ENCODE peak calls at places on chromosomes 12 and 14, in four cellular contexts. D is tibial artery, B is breast epithelium, K is uterus. F is an unnamed sample.

GRCh38 chr14:34498684-34499412 is 36.8 kb upstream of the SPTSSA start:
- DNase-seq in K (no peak), D (no peak), B (no peak), F (no peak)

GRCh38 chr14:54651018-54651351 is 84.1 kb downstream of the SAMD4A start:
- DNase-seq in K (no peak), D (no peak), B (no peak), F (no peak)

GRCh38 chr12:64824500-64825142 is at the start of gene TBC1D30:
- DNase-seq in B (no peak), D (no peak), K (peak; percentile 26), F (no peak)

GRCh38 chr14:74554742-74555362 is 57.2 kb downstream of the LTBP2 start:
- DNase-seq in D (no peak), B (no peak), K (no peak), F (no peak)

GRCh38 chr12:120620624-120621023 is 19.8 kb upstream of the CABP1 start:
- DNase-seq in B (no peak), K (no peak), D (no peak), F (no peak)

GRCh38 chr12:92511776-92512175 is 191.0 kb upstream of the PLEKHG7 start:
- DNase-seq in B (no peak), D (no peak), K (no peak), F (no peak)

GRCh38 chr14:23380197-23381016 is 3.6 kb downstream of the CMTM5 start:
- DNase-seq in B (no peak), K (no peak), D (no peak), F (no peak)

GRCh38 chr14:74014299-74014698 is 4.8 kb downstream of the ENTPD5 start:
- DNase-seq in K (no peak), D (no peak), B (no peak), F (no peak)

GRCh38 chr14:104666981-104667380 is 22.4 kb upstream of the INF2 start:
- DNase-seq in B (no peak), D (no peak), K (no peak), F (no peak)

GRCh38 chr12:53231859-53232640 is at the start of gene RARG:
- DNase-seq in K (peak; percentile 66), D (peak; percentile 74), B (peak; percentile 83), F (peak; percentile 74)

GRCh38 chr12:108640802-108641445 is 7.2 kb upstream of the SELPLG start:
- DNase-seq in B (no peak), K (peak; percentile 65), D (peak; percentile 25), F (no peak)

GRCh38 chr14:76480426-76480825 is 104.5 kb downstream of the ESRRB start:
- DNase-seq in K (no peak), B (no peak), D (no peak), F (no peak)

GRCh38 chr14:30559638-30560071 is 697 bp downstream of the G2E3 start:
- DNase-seq in D (no peak), K (no peak), B (no peak), F (no peak)

GRCh38 chr14:99688629-99689028 is 4.5 kb downstream of the CYP46A1 start:
- DNase-seq in D (no peak), K (peak; percentile 11), B (no peak), F (no peak)

GRCh38 chr14:79724934-79725717 is 486.2 kb downstream of the DIO2 start:
- DNase-seq in K (no peak), D (no peak), B (no peak), F (no peak)

GRCh38 chr12:3563966-3564365 is 73.0 kb downstream of the PRMT8 start:
- DNase-seq in B (no peak), D (peak; percentile 9), K (no peak), F (no peak)

GRCh38 chr12:106957617-106958016 is 1.9 kb downstream of the TMEM263 start:
- DNase-seq in B (no peak), D (no peak), K (no peak), F (no peak)

GRCh38 chr14:105168979-105169507 is 467 bp upstream of the JAG2 start:
- DNase-seq in B (no peak), D (no peak), K (no peak), F (no peak)

GRCh38 chr14:87102979-87103378 is 890.0 kb downstream of the GALC start:
- DNase-seq in B (no peak), D (no peak), K (no peak), F (no peak)

GRCh38 chr14:106530423-106531107 is 1004.2 kb downstream of the TMEM121 start:
- DNase-seq in B (no peak), D (no peak), K (no peak), F (no peak)

GRCh38 chr12:121167951-121168350 is 35.3 kb downstream of the P2RX7 start:
- DNase-seq in B (no peak), K (no peak), D (no peak), F (no peak)

GRCh38 chr12:57110189-57111045 is 745 bp downstream of the STAT6 start:
- DNase-seq in D (peak; percentile 79), K (peak; percentile 79), B (peak; percentile 71), F (peak; percentile 70)
- TF ChIP-seq CTCF in D (peak; percentile 11), K (no peak), B (no peak), F (no peak)

GRCh38 chr12:19388131-19388549 is 51.2 kb upstream of the AEBP2 start:
- DNase-seq in B (no peak), D (no peak), K (peak; percentile 44), F (no peak)
- H3K27ac ChIP-seq in B (no peak overlapping the region), D (no peak overlapping the region), K (peak overlapping the region; percentile 66), F (no peak overlapping the region)

DNA sequence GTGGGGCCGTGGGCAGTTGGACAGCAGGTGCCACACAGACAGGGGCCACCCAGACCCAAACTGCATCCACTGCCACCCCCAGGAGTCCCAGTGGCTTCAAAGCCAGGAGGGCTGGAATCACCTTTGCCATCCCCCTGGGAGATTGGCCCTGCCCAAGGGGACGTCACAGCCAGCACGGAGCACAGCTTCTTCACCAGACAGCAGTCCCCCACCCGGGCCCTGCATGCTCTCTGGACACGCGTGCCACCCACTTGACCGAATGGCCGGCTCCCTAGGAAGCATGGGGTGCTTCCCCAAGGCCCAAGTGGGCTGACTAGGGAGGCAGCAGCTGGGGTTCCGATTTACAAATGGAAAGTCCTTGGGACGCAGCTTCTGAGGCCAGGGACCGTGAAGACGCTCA is 17.3 kb downstream of the DHX37 start:
- DNase-seq in K (no peak), D (no peak), B (no peak), F (no peak)
- H3K36me3 ChIP-seq in K (no peaks in the 10 kb centered on the region), D (peaks cover 83% of the 10 kb centered on the region), B (peaks cover 26% of the 10 kb centered on the region), F (peaks cover 15% of the 10 kb centered on the region)

DNA sequence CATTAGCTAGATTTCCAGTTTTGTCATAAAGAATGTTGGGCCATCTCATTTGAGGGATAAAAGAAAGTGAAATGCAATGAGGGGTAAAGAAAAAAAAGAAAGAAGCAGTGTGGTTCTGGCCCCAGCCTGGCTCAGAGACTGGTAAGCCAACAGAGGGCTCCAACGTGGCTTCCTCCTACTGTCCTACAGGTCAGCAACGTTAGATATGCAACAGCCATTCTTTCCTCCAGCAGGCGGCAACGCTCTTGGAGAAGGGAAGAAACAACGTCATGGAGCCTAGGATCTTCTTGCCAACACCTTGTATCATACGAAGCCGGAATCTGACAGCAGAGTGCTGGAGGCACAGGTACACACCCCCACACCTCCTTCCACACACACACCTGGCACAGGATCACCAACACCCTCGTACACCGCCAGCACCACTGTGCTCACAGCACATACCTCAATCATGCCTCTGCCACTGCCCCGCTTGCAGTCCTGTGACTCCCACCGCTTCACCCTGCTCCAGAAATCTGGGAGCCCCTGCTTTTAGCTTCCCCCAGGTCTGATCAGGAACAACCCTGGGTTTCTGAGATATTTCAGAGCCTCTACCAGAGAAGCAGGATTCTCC is 102.8 kb downstream of the RPAP3 start:
- DNase-seq in D (no peak), B (peak; percentile 27), K (no peak), F (no peak)
- TF ChIP-seq CTCF in D (no peak), B (no peak), K (no peak), F (no peak)

F was measured in lung.